ENCODE peak calls at places on chromosomes 7 and 10, in seven cellular contexts. One of them, this sample, is unnamed.

GRCh38 chr7:41880107-41880506 is 177.2 kb upstream of the INHBA start:
- DNase-seq in midbrain: no peak
- DNase-seq in activated CD4-positive, CD25-positive, alpha-beta regulatory T cell treated with anti-CD3 and anti-CD28 coated beads, Interleukin-2, amount 50 U/mL, for 16 hours: no peak
- DNase-seq in GM20000: no peak
- DNase-seq in activated CD8-positive, alpha-beta memory T cell treated with anti-CD3 and anti-CD28 coated beads for 48 hours: no peak
- DNase-seq in T follicular helper cell: no peak
- DNase-seq in GM06990: no peak
- DNase-seq in this sample: no peak

GRCh38 chr10:97020452-97021400 is 165.0 kb downstream of the SLIT1 start:
- DNase-seq in activated CD4-positive, CD25-positive, alpha-beta regulatory T cell treated with anti-CD3 and anti-CD28 coated beads, Interleukin-2, amount 50 U/mL, for 16 hours: no peak
- DNase-seq in T follicular helper cell: no peak
- DNase-seq in GM20000: no peak
- DNase-seq in GM06990: no peak
- DNase-seq in midbrain: peak; percentile 45
- DNase-seq in activated CD8-positive, alpha-beta memory T cell treated with anti-CD3 and anti-CD28 coated beads for 48 hours: no peak
- DNase-seq in this sample: no peak

GRCh38 chr7:123051916-123052315 is 56.4 kb upstream of the TAS2R16 start:
- DNase-seq in GM20000: no peak
- DNase-seq in activated CD8-positive, alpha-beta memory T cell treated with anti-CD3 and anti-CD28 coated beads for 48 hours: no peak
- DNase-seq in activated CD4-positive, CD25-positive, alpha-beta regulatory T cell treated with anti-CD3 and anti-CD28 coated beads, Interleukin-2, amount 50 U/mL, for 16 hours: no peak
- DNase-seq in midbrain: no peak
- DNase-seq in GM06990: no peak
- DNase-seq in T follicular helper cell: no peak
- DNase-seq in this sample: no peak

GRCh38 chr10:75072727-75073126 is 38.7 kb upstream of the SAMD8 start:
- DNase-seq in T follicular helper cell: no peak
- DNase-seq in activated CD8-positive, alpha-beta memory T cell treated with anti-CD3 and anti-CD28 coated beads for 48 hours: no peak
- DNase-seq in activated CD4-positive, CD25-positive, alpha-beta regulatory T cell treated with anti-CD3 and anti-CD28 coated beads, Interleukin-2, amount 50 U/mL, for 16 hours: no peak
- DNase-seq in GM20000: no peak
- DNase-seq in GM06990: no peak
- DNase-seq in midbrain: no peak
- DNase-seq in this sample: no peak

GRCh38 chr10:77919713-77920108 is 6.8 kb downstream of the DLG5 start:
- DNase-seq in T follicular helper cell: no peak
- DNase-seq in activated CD8-positive, alpha-beta memory T cell treated with anti-CD3 and anti-CD28 coated beads for 48 hours: no peak
- DNase-seq in GM20000: no peak
- DNase-seq in activated CD4-positive, CD25-positive, alpha-beta regulatory T cell treated with anti-CD3 and anti-CD28 coated beads, Interleukin-2, amount 50 U/mL, for 16 hours: no peak
- DNase-seq in GM06990: no peak
- DNase-seq in midbrain: no peak
- DNase-seq in this sample: no peak

GRCh38 chr10:132689721-132690360 is 96.1 kb downstream of the NKX6-2 start:
- DNase-seq in activated CD4-positive, CD25-positive, alpha-beta regulatory T cell treated with anti-CD3 and anti-CD28 coated beads, Interleukin-2, amount 50 U/mL, for 16 hours: no peak
- DNase-seq in GM20000: no peak
- DNase-seq in midbrain: no peak
- DNase-seq in activated CD8-positive, alpha-beta memory T cell treated with anti-CD3 and anti-CD28 coated beads for 48 hours: no peak
- DNase-seq in T follicular helper cell: no peak
- DNase-seq in GM06990: no peak
- DNase-seq in this sample: no peak

GRCh38 chr10:89550509-89550908 is 15.1 kb upstream of the SLC16A12 start:
- DNase-seq in midbrain: no peak
- DNase-seq in activated CD4-positive, CD25-positive, alpha-beta regulatory T cell treated with anti-CD3 and anti-CD28 coated beads, Interleukin-2, amount 50 U/mL, for 16 hours: no peak
- DNase-seq in GM20000: no peak
- DNase-seq in GM06990: no peak
- DNase-seq in activated CD8-positive, alpha-beta memory T cell treated with anti-CD3 and anti-CD28 coated beads for 48 hours: no peak
- DNase-seq in T follicular helper cell: no peak
- DNase-seq in this sample: no peak

GRCh38 chr10:132862485-132863420 is 76.8 kb upstream of the NKX6-2 start:
- DNase-seq in GM20000: no peak
- DNase-seq in T follicular helper cell: no peak
- DNase-seq in activated CD8-positive, alpha-beta memory T cell treated with anti-CD3 and anti-CD28 coated beads for 48 hours: no peak
- DNase-seq in midbrain: no peak
- DNase-seq in activated CD4-positive, CD25-positive, alpha-beta regulatory T cell treated with anti-CD3 and anti-CD28 coated beads, Interleukin-2, amount 50 U/mL, for 16 hours: no peak
- DNase-seq in GM06990: no peak
- DNase-seq in this sample: no peak

GRCh38 chr7:140552240-140552679 is 73.0 kb upstream of the MKRN1 start:
- DNase-seq in T follicular helper cell: no peak
- DNase-seq in GM06990: no peak
- DNase-seq in GM20000: no peak
- DNase-seq in midbrain: no peak
- DNase-seq in activated CD8-positive, alpha-beta memory T cell treated with anti-CD3 and anti-CD28 coated beads for 48 hours: no peak
- DNase-seq in activated CD4-positive, CD25-positive, alpha-beta regulatory T cell treated with anti-CD3 and anti-CD28 coated beads, Interleukin-2, amount 50 U/mL, for 16 hours: no peak
- DNase-seq in this sample: no peak

GRCh38 chr7:23895666-23896096 is 185.7 kb downstream of the STK31 start:
- DNase-seq in T follicular helper cell: no peak
- DNase-seq in GM06990: no peak
- DNase-seq in activated CD4-positive, CD25-positive, alpha-beta regulatory T cell treated with anti-CD3 and anti-CD28 coated beads, Interleukin-2, amount 50 U/mL, for 16 hours: no peak
- DNase-seq in midbrain: no peak
- DNase-seq in activated CD8-positive, alpha-beta memory T cell treated with anti-CD3 and anti-CD28 coated beads for 48 hours: no peak
- DNase-seq in GM20000: no peak
- DNase-seq in this sample: no peak

GRCh38 chr10:83897626-83898025 is 241.7 kb upstream of the GHITM start:
- DNase-seq in midbrain: no peak
- DNase-seq in GM06990: no peak
- DNase-seq in activated CD8-positive, alpha-beta memory T cell treated with anti-CD3 and anti-CD28 coated beads for 48 hours: no peak
- DNase-seq in activated CD4-positive, CD25-positive, alpha-beta regulatory T cell treated with anti-CD3 and anti-CD28 coated beads, Interleukin-2, amount 50 U/mL, for 16 hours: no peak
- DNase-seq in GM20000: no peak
- DNase-seq in T follicular helper cell: no peak
- DNase-seq in this sample: no peak

GRCh38 chr10:116710021-116710420 is 32.3 kb downstream of the HSPA12A start:
- DNase-seq in activated CD8-positive, alpha-beta memory T cell treated with anti-CD3 and anti-CD28 coated beads for 48 hours: no peak
- DNase-seq in T follicular helper cell: no peak
- DNase-seq in GM20000: no peak
- DNase-seq in activated CD4-positive, CD25-positive, alpha-beta regulatory T cell treated with anti-CD3 and anti-CD28 coated beads, Interleukin-2, amount 50 U/mL, for 16 hours: no peak
- DNase-seq in GM06990: no peak
- DNase-seq in midbrain: no peak
- DNase-seq in this sample: no peak

GRCh38 chr7:156038345-156038744 is 226.1 kb upstream of the SHH start:
- DNase-seq in T follicular helper cell: no peak
- DNase-seq in activated CD8-positive, alpha-beta memory T cell treated with anti-CD3 and anti-CD28 coated beads for 48 hours: no peak
- DNase-seq in midbrain: no peak
- DNase-seq in GM06990: no peak
- DNase-seq in activated CD4-positive, CD25-positive, alpha-beta regulatory T cell treated with anti-CD3 and anti-CD28 coated beads, Interleukin-2, amount 50 U/mL, for 16 hours: no peak
- DNase-seq in GM20000: no peak
- DNase-seq in this sample: no peak

GRCh38 chr7:53744361-53744760 is 708.9 kb downstream of the POM121L12 start:
- DNase-seq in GM20000: no peak
- DNase-seq in midbrain: no peak
- DNase-seq in GM06990: no peak
- DNase-seq in T follicular helper cell: no peak
- DNase-seq in activated CD8-positive, alpha-beta memory T cell treated with anti-CD3 and anti-CD28 coated beads for 48 hours: no peak
- DNase-seq in activated CD4-positive, CD25-positive, alpha-beta regulatory T cell treated with anti-CD3 and anti-CD28 coated beads, Interleukin-2, amount 50 U/mL, for 16 hours: no peak
- DNase-seq in this sample: no peak

GRCh38 chr10:13604641-13605040 is 17.9 kb downstream of the PRPF18 start:
- DNase-seq in midbrain: no peak
- DNase-seq in GM06990: no peak
- DNase-seq in activated CD4-positive, CD25-positive, alpha-beta regulatory T cell treated with anti-CD3 and anti-CD28 coated beads, Interleukin-2, amount 50 U/mL, for 16 hours: no peak
- DNase-seq in GM20000: no peak
- DNase-seq in activated CD8-positive, alpha-beta memory T cell treated with anti-CD3 and anti-CD28 coated beads for 48 hours: no peak
- DNase-seq in T follicular helper cell: no peak
- DNase-seq in this sample: no peak

GRCh38 chr7:127738859-127739258 is 86.9 kb downstream of the SND1 start:
- DNase-seq in T follicular helper cell: no peak
- DNase-seq in midbrain: no peak
- DNase-seq in GM06990: no peak
- DNase-seq in activated CD4-positive, CD25-positive, alpha-beta regulatory T cell treated with anti-CD3 and anti-CD28 coated beads, Interleukin-2, amount 50 U/mL, for 16 hours: no peak
- DNase-seq in GM20000: no peak
- DNase-seq in activated CD8-positive, alpha-beta memory T cell treated with anti-CD3 and anti-CD28 coated beads for 48 hours: no peak
- DNase-seq in this sample: no peak

GRCh38 chr10:28734940-28735759 is 57.8 kb downstream of the BAMBI start:
- DNase-seq in T follicular helper cell: no peak
- DNase-seq in GM20000: no peak
- DNase-seq in midbrain: no peak
- DNase-seq in activated CD4-positive, CD25-positive, alpha-beta regulatory T cell treated with anti-CD3 and anti-CD28 coated beads, Interleukin-2, amount 50 U/mL, for 16 hours: no peak
- DNase-seq in GM06990: no peak
- DNase-seq in activated CD8-positive, alpha-beta memory T cell treated with anti-CD3 and anti-CD28 coated beads for 48 hours: no peak
- DNase-seq in this sample: no peak

GRCh38 chr7:111495173-111495572 is 67.1 kb downstream of the IMMP2L start:
- DNase-seq in activated CD4-positive, CD25-positive, alpha-beta regulatory T cell treated with anti-CD3 and anti-CD28 coated beads, Interleukin-2, amount 50 U/mL, for 16 hours: no peak
- DNase-seq in GM06990: no peak
- DNase-seq in activated CD8-positive, alpha-beta memory T cell treated with anti-CD3 and anti-CD28 coated beads for 48 hours: no peak
- DNase-seq in T follicular helper cell: no peak
- DNase-seq in midbrain: no peak
- DNase-seq in GM20000: no peak
- DNase-seq in this sample: no peak

GRCh38 chr7:102992820-102993531 is 80.2 kb downstream of the LRRC17 start:
- DNase-seq in GM20000: no peak
- DNase-seq in activated CD8-positive, alpha-beta memory T cell treated with anti-CD3 and anti-CD28 coated beads for 48 hours: no peak
- DNase-seq in GM06990: no peak
- DNase-seq in activated CD4-positive, CD25-positive, alpha-beta regulatory T cell treated with anti-CD3 and anti-CD28 coated beads, Interleukin-2, amount 50 U/mL, for 16 hours: no peak
- DNase-seq in midbrain: no peak
- DNase-seq in T follicular helper cell: no peak
- DNase-seq in this sample: peak; percentile 54

GRCh38 chr10:95547791-95548435 is 13.3 kb downstream of the SORBS1 start:
- DNase-seq in T follicular helper cell: no peak
- DNase-seq in activated CD8-positive, alpha-beta memory T cell treated with anti-CD3 and anti-CD28 coated beads for 48 hours: no peak
- DNase-seq in GM06990: no peak
- DNase-seq in midbrain: no peak
- DNase-seq in activated CD4-positive, CD25-positive, alpha-beta regulatory T cell treated with anti-CD3 and anti-CD28 coated beads, Interleukin-2, amount 50 U/mL, for 16 hours: no peak
- DNase-seq in GM20000: no peak
- DNase-seq in this sample: no peak

GRCh38 chr10:48691812-48692528 is 7.3 kb downstream of the WDFY4 start:
- DNase-seq in activated CD8-positive, alpha-beta memory T cell treated with anti-CD3 and anti-CD28 coated beads for 48 hours: no peak
- DNase-seq in GM20000: no peak
- DNase-seq in midbrain: no peak
- DNase-seq in T follicular helper cell: no peak
- DNase-seq in activated CD4-positive, CD25-positive, alpha-beta regulatory T cell treated with anti-CD3 and anti-CD28 coated beads, Interleukin-2, amount 50 U/mL, for 16 hours: no peak
- DNase-seq in GM06990: no peak
- DNase-seq in this sample: no peak

GRCh38 chr7:69599211-69599878 is 1.1 kb downstream of the AUTS2 start:
- DNase-seq in activated CD8-positive, alpha-beta memory T cell treated with anti-CD3 and anti-CD28 coated beads for 48 hours: no peak
- DNase-seq in GM20000: peak; percentile 58
- DNase-seq in activated CD4-positive, CD25-positive, alpha-beta regulatory T cell treated with anti-CD3 and anti-CD28 coated beads, Interleukin-2, amount 50 U/mL, for 16 hours: no peak
- DNase-seq in midbrain: no peak
- DNase-seq in GM06990: peak; percentile 29
- DNase-seq in T follicular helper cell: no peak
- DNase-seq in this sample: no peak

GRCh38 chr7:94001396-94001795 is 2.8 kb downstream of the BET1 start:
- DNase-seq in activated CD8-positive, alpha-beta memory T cell treated with anti-CD3 and anti-CD28 coated beads for 48 hours: no peak
- DNase-seq in midbrain: no peak
- DNase-seq in activated CD4-positive, CD25-positive, alpha-beta regulatory T cell treated with anti-CD3 and anti-CD28 coated beads, Interleukin-2, amount 50 U/mL, for 16 hours: no peak
- DNase-seq in GM20000: no peak
- DNase-seq in T follicular helper cell: no peak
- DNase-seq in GM06990: no peak
- DNase-seq in this sample: no peak

GRCh38 chr10:94496646-94497045 is 48.9 kb upstream of the HELLS start:
- DNase-seq in T follicular helper cell: no peak
- DNase-seq in midbrain: no peak
- DNase-seq in activated CD8-positive, alpha-beta memory T cell treated with anti-CD3 and anti-CD28 coated beads for 48 hours: no peak
- DNase-seq in GM06990: no peak
- DNase-seq in activated CD4-positive, CD25-positive, alpha-beta regulatory T cell treated with anti-CD3 and anti-CD28 coated beads, Interleukin-2, amount 50 U/mL, for 16 hours: no peak
- DNase-seq in GM20000: no peak
- DNase-seq in this sample: no peak

GRCh38 chr10:24953350-24954074 is 1.1 kb upstream of the PRTFDC1 start:
- DNase-seq in activated CD4-positive, CD25-positive, alpha-beta regulatory T cell treated with anti-CD3 and anti-CD28 coated beads, Interleukin-2, amount 50 U/mL, for 16 hours: no peak
- DNase-seq in GM06990: no peak
- DNase-seq in activated CD8-positive, alpha-beta memory T cell treated with anti-CD3 and anti-CD28 coated beads for 48 hours: no peak
- DNase-seq in T follicular helper cell: no peak
- DNase-seq in GM20000: no peak
- DNase-seq in midbrain: no peak
- DNase-seq in this sample: no peak

GRCh38 chr10:6292741-6293151 is 90.0 kb downstream of the PFKFB3 start:
- DNase-seq in GM06990: no peak
- DNase-seq in midbrain: no peak
- DNase-seq in activated CD4-positive, CD25-positive, alpha-beta regulatory T cell treated with anti-CD3 and anti-CD28 coated beads, Interleukin-2, amount 50 U/mL, for 16 hours: no peak
- DNase-seq in activated CD8-positive, alpha-beta memory T cell treated with anti-CD3 and anti-CD28 coated beads for 48 hours: no peak
- DNase-seq in GM20000: no peak
- DNase-seq in T follicular helper cell: no peak
- DNase-seq in this sample: no peak

GRCh38 chr7:6516387-6516983 is 34.8 kb downstream of the GRID2IP start:
- DNase-seq in activated CD4-positive, CD25-positive, alpha-beta regulatory T cell treated with anti-CD3 and anti-CD28 coated beads, Interleukin-2, amount 50 U/mL, for 16 hours: peak; percentile 45
- DNase-seq in activated CD8-positive, alpha-beta memory T cell treated with anti-CD3 and anti-CD28 coated beads for 48 hours: no peak
- DNase-seq in T follicular helper cell: peak; percentile 44
- DNase-seq in midbrain: peak; percentile 87
- DNase-seq in GM06990: peak; percentile 54
- DNase-seq in GM20000: peak; percentile 70
- DNase-seq in this sample: peak; percentile 83

GRCh38 chr10:125370578-125370977 is 210.2 kb upstream of the CTBP2 start:
- DNase-seq in GM06990: no peak
- DNase-seq in midbrain: no peak
- DNase-seq in activated CD4-positive, CD25-positive, alpha-beta regulatory T cell treated with anti-CD3 and anti-CD28 coated beads, Interleukin-2, amount 50 U/mL, for 16 hours: no peak
- DNase-seq in T follicular helper cell: no peak
- DNase-seq in activated CD8-positive, alpha-beta memory T cell treated with anti-CD3 and anti-CD28 coated beads for 48 hours: no peak
- DNase-seq in GM20000: no peak
- DNase-seq in this sample: no peak

GRCh38 chr10:34474060-34474376 is 341.1 kb downstream of the PARD3 start:
- DNase-seq in activated CD4-positive, CD25-positive, alpha-beta regulatory T cell treated with anti-CD3 and anti-CD28 coated beads, Interleukin-2, amount 50 U/mL, for 16 hours: no peak
- DNase-seq in midbrain: no peak
- DNase-seq in GM06990: no peak
- DNase-seq in GM20000: no peak
- DNase-seq in activated CD8-positive, alpha-beta memory T cell treated with anti-CD3 and anti-CD28 coated beads for 48 hours: no peak
- DNase-seq in T follicular helper cell: no peak
- DNase-seq in this sample: peak; percentile 28

GRCh38 chr7:92061154-92061553 is 73.1 kb downstream of the CYP51A1 start:
- DNase-seq in activated CD4-positive, CD25-positive, alpha-beta regulatory T cell treated with anti-CD3 and anti-CD28 coated beads, Interleukin-2, amount 50 U/mL, for 16 hours: no peak
- DNase-seq in activated CD8-positive, alpha-beta memory T cell treated with anti-CD3 and anti-CD28 coated beads for 48 hours: no peak
- DNase-seq in T follicular helper cell: no peak
- DNase-seq in GM06990: no peak
- DNase-seq in GM20000: no peak
- DNase-seq in midbrain: no peak
- DNase-seq in this sample: no peak

GRCh38 chr10:91247360-91248111 is 27.1 kb downstream of the PCGF5 start:
- DNase-seq in GM06990: no peak
- DNase-seq in activated CD8-positive, alpha-beta memory T cell treated with anti-CD3 and anti-CD28 coated beads for 48 hours: no peak
- DNase-seq in activated CD4-positive, CD25-positive, alpha-beta regulatory T cell treated with anti-CD3 and anti-CD28 coated beads, Interleukin-2, amount 50 U/mL, for 16 hours: no peak
- DNase-seq in GM20000: no peak
- DNase-seq in midbrain: no peak
- DNase-seq in T follicular helper cell: no peak
- DNase-seq in this sample: no peak